ENCODE peak calls at places on chromosomes 1 and 21, in five cellular contexts. Y is K562, V is heart right ventricle, T is cardiac muscle cell, X is RWPE2. H is an unnamed sample.
A peak's percentile ranks its signal among the peaks of the same experiment; 100 is the strongest.

GRCh38 chr21:44637018-44637850 is at the start of gene KRTAP10-10:
- DNase-seq in V (no peak), X (no peak), Y (no peak), T (no peak), H (peak; percentile 45)

GRCh38 chr1:212007178-212007577 is 28.2 kb downstream of the INTS7 start:
- DNase-seq in X (no peak), T (no peak), Y (no peak), V (no peak), H (no peak)

GRCh38 chr1:184340984-184341383 is 45.8 kb upstream of the C1orf21 start:
- DNase-seq in Y (no peak), V (no peak), X (no peak), T (no peak), H (no peak)

GRCh38 chr1:51236548-51237312 is 657 bp downstream of the RNF11 start:
- DNase-seq in T (peak; percentile 28), Y (peak; percentile 47), X (peak; percentile 67), V (peak; percentile 48), H (peak; percentile 54)

GRCh38 chr1:221543529-221544120 is 198.3 kb downstream of the DUSP10 start:
- DNase-seq in T (no peak), X (no peak), V (no peak), Y (no peak), H (no peak)

GRCh38 chr1:174740248-174740990 is 259.3 kb upstream of the CACYBP start:
- DNase-seq in X (no peak), V (no peak), Y (no peak), T (no peak), H (no peak)

GRCh38 chr1:173042806-173043205 is 7.9 kb downstream of the TNFSF18 start:
- DNase-seq in Y (no peak), X (no peak), T (no peak), V (no peak), H (no peak)

GRCh38 chr21:31326478-31327247 is 17.4 kb downstream of the TIAM1 start:
- DNase-seq in V (no peak), Y (no peak), T (no peak), X (no peak), H (no peak)

GRCh38 chr1:145956776-145957442 is 908 bp downstream of the LIX1L start:
- DNase-seq in X (no peak), Y (no peak), V (peak; percentile 58), T (no peak), H (no peak)

GRCh38 chr21:36773111-36773510 is 74.2 kb downstream of the SIM2 start:
- DNase-seq in X (peak; percentile 81), V (peak; percentile 79), T (no peak), Y (no peak), H (no peak)

GRCh38 chr1:208093754-208094719 is 150.1 kb downstream of the PLXNA2 start:
- DNase-seq in X (no peak), Y (peak; percentile 91), T (peak; percentile 72), V (peak; percentile 67), H (peak; percentile 97)

GRCh38 chr1:66182551-66183178 is 351.3 kb upstream of the SGIP1 start:
- DNase-seq in Y (no peak), T (no peak), X (no peak), V (no peak), H (no peak)

GRCh38 chr21:27681038-27681437 is 714.1 kb upstream of the ADAMTS5 start:
- DNase-seq in T (no peak), Y (no peak), X (no peak), V (no peak), H (no peak)

GRCh38 chr1:58524353-58524945 is 22.1 kb downstream of the OMA1 start:
- DNase-seq in Y (no peak), T (no peak), X (no peak), V (no peak), H (no peak)

GRCh38 chr1:208029381-208030319 is 118.7 kb upstream of the CD34 start:
- DNase-seq in V (peak; percentile 44), Y (no peak), X (no peak), T (no peak), H (no peak)

GRCh38 chr21:45592626-45593134 is 50.4 kb upstream of the SLC19A1 start:
- DNase-seq in X (no peak), V (no peak), T (no peak), Y (no peak), H (no peak)

GRCh38 chr1:200437088-200437487 is 27.3 kb upstream of the ZNF281 start:
- DNase-seq in Y (no peak), T (no peak), V (no peak), X (no peak), H (no peak)

GRCh38 chr1:203100163-203100867 is 14.5 kb upstream of the MYOG start:
- DNase-seq in V (no peak), X (no peak), T (no peak), Y (no peak), H (peak; percentile 6)

GRCh38 chr1:172826096-172826741 is 167.3 kb downstream of the FASLG start:
- DNase-seq in T (peak; percentile 41), V (peak; percentile 23), Y (no peak), X (no peak), H (no peak)

GRCh38 chr1:187999973-188000372 is 1171.2 kb downstream of the PLA2G4A start:
- DNase-seq in X (no peak), T (peak; percentile 10), V (no peak), Y (no peak), H (no peak)

GRCh38 chr1:38812981-38813380 is 46.6 kb downstream of the RRAGC start:
- DNase-seq in T (no peak), V (no peak), Y (no peak), X (no peak), H (no peak)

GRCh38 chr1:2867087-2867425 is 65.6 kb upstream of the TTC34 start:
- DNase-seq in X (no peak), T (no peak), Y (no peak), V (no peak), H (no peak)
- H3K27me3 ChIP-seq in X (peaks cover 4% of the 10 kb centered on the region), T (no peaks in the 10 kb centered on the region), Y (peaks cover 16% of the 10 kb centered on the region), V (peaks cover 13% of the 10 kb centered on the region), H (no peaks in the 10 kb centered on the region)

GRCh38 chr1:156082111-156083091 is at the start of gene MEX3A:
- DNase-seq in V (peak; percentile 76), X (no peak), T (peak; percentile 94), Y (peak; percentile 88), H (peak; percentile 98)

GRCh38 chr1:156089704-156090103 is 7.4 kb upstream of the MEX3A start:
- DNase-seq in T (no peak), Y (no peak), V (no peak), X (no peak), H (peak; percentile 89)

GRCh38 chr1:156083800-156084790 is 1.8 kb upstream of the MEX3A start:
- DNase-seq in T (no peak), X (no peak), Y (no peak), V (no peak), H (no peak)

GRCh38 chr1:156090138-156090821 is 8.0 kb upstream of the MEX3A start:
- DNase-seq in V (no peak), Y (no peak), X (no peak), T (no peak), H (no peak)

DNA sequence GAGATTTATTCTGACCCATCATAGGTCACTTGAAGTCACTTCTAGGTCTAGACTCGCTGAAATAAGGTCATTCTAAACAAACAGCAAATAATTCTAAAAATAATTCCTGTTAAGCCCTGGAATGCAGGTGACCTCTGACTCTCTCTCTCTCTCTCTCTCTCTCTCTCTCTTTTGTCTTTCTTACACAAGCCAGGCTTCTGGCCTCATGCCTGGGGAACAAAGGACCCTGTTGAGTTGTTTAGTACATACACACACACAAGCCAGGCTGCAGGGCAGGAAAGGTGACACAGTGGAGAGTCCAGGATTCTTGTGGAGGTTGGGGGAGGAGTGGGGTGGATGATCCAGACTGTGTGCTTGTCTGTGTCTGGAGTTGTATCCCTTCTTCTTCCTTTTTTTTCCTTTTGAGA is 4.0 kb upstream of the MEX3A start:
- DNase-seq in Y (no peak), X (no peak), T (peak; percentile 78), V (no peak), H (no peak)
- TF ChIP-seq CTCF in Y (no peak), X (no peak), T (no peak), V (no peak), H (no peak)

GRCh38 chr1:181002582-181003172 is 20.0 kb downstream of the STX6 start:
- DNase-seq in T (no peak), Y (no peak), X (no peak), V (no peak), H (no peak)
- H3K9me3 ChIP-seq in T (no peaks in the 10 kb centered on the region), Y (no peaks in the 10 kb centered on the region), X (no peaks in the 10 kb centered on the region), V (no peaks in the 10 kb centered on the region), H (no peaks in the 10 kb centered on the region)

GRCh38 chr1:165367375-165367993 is 11.0 kb upstream of the LMX1A start:
- DNase-seq in T (peak; percentile 83), Y (peak; percentile 88), V (peak; percentile 81), X (no peak), H (peak; percentile 89)
- H3K27me3 ChIP-seq in T (peaks cover 82% of the 10 kb centered on the region), Y (peaks cover 6% of the 10 kb centered on the region), V (peaks cover 65% of the 10 kb centered on the region), X (no peaks in the 10 kb centered on the region), H (no peaks in the 10 kb centered on the region)

DNA sequence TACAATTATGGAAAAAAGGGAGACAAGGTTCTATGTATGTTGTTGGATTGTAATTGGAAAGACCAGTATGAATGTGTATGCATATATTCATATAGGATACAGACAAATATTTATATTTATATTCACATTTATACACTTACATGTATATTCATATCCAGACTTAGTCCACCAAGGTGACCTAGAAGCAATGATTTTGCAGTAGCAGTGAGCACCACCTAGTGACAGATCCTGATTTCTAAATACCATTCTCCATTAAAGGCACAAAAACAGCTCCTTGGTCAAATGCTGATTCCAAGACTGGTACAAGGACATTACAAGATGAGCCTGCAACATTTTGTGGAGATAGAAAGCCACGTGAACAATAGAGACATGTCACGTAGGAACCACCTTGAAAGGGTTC is 153.4 kb downstream of the SDCCAG8 start:
- DNase-seq in T (no peak), V (no peak), X (no peak), Y (no peak), H (no peak)
- TF ChIP-seq CTCF in T (peak; percentile 13), V (no peak), X (no peak), Y (peak; percentile 44), H (peak; percentile 31)

GRCh38 chr21:22020221-22020620 is 1022.0 kb downstream of the NCAM2 start:
- DNase-seq in X (no peak), Y (no peak), T (no peak), V (no peak), H (peak; percentile 32)

DNA sequence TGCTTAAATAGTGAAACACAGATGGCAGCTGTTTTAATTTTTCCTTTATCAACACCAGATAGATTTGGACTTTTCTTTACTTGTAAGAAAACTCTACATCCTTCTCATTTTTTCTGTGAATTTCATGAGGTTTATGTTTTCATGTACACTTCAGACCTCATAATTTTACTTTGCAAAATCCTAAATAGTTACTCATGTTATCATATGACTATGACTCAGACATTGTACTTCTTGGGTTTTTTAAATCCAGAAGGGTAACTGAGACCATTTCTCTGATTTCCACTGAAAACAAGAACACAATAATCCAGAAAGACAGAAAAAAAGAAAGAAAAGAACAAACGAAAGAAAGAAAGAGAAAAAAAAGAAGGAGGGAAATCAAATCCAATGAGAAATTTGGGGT is 1021.6 kb downstream of the NCAM2 start:
- DNase-seq in V (no peak), Y (no peak), X (no peak), T (no peak), H (no peak)
- H3K9me3 ChIP-seq in V (no peaks in the 10 kb centered on the region), Y (no peaks in the 10 kb centered on the region), X (no peaks in the 10 kb centered on the region), T (no peaks in the 10 kb centered on the region), H (peaks cover 10% of the 10 kb centered on the region)

H was measured in WERI-Rb-1.